ENCODE peak calls at places on chromosomes 12 and 14, in seven cellular contexts. R, B, Q, W, U, N and I are unnamed samples.

GRCh38 chr12:47744005-47744651 is 14.6 kb downstream of the RAPGEF3 start:
- DNase-seq in W (no peak), U (no peak), B (no peak), N (peak; percentile 89), R (peak; percentile 94), Q (peak; percentile 84), I (no peak)

GRCh38 chr14:71554959-71555612 is 377.1 kb upstream of the RGS6 start:
- DNase-seq in Q (no peak), U (no peak), W (no peak), B (no peak), R (no peak), N (no peak), I (no peak)

GRCh38 chr14:95147597-95147996 is 9.7 kb downstream of the DICER1 start:
- DNase-seq in N (no peak), W (no peak), Q (no peak), R (no peak), B (no peak), U (no peak), I (no peak)

GRCh38 chr14:22646570-22647254 is 2.6 kb upstream of the OR6J1 start:
- DNase-seq in U (peak; percentile 51), W (no peak), R (no peak), B (no peak), Q (no peak), N (no peak), I (no peak)

GRCh38 chr12:49534806-49535278 is 4.0 kb upstream of the KCNH3 start:
- DNase-seq in Q (no peak), B (no peak), R (no peak), W (no peak), N (peak; percentile 67), U (no peak), I (no peak)

GRCh38 chr12:19666070-19666469 is 226.8 kb downstream of the AEBP2 start:
- DNase-seq in W (no peak), N (no peak), R (no peak), Q (no peak), B (no peak), U (no peak), I (no peak)

GRCh38 chr12:1760566-1761382 is 59.6 kb upstream of the LRTM2 start:
- DNase-seq in Q (no peak), W (no peak), N (no peak), U (peak; percentile 28), R (no peak), B (no peak), I (no peak)

GRCh38 chr14:92386165-92386564 is 63.2 kb downstream of the SLC24A4 start:
- DNase-seq in N (no peak), B (no peak), Q (no peak), W (no peak), U (no peak), R (no peak), I (no peak)

GRCh38 chr14:43480961-43481360 is 1026.1 kb downstream of the FSCB start:
- DNase-seq in R (no peak), W (no peak), N (no peak), B (no peak), U (no peak), Q (no peak), I (peak; percentile 36)

GRCh38 chr14:99773496-99774203 is 19.6 kb upstream of the EML1 start:
- DNase-seq in Q (no peak), R (no peak), B (no peak), N (peak; percentile 82), W (no peak), U (no peak), I (peak; percentile 86)

GRCh38 chr14:59754256-59754655 is 116.3 kb downstream of the RTN1 start:
- DNase-seq in Q (no peak), R (no peak), N (no peak), B (no peak), W (no peak), U (no peak), I (no peak)

GRCh38 chr12:1130164-1130563 is 139.1 kb downstream of the ERC1 start:
- DNase-seq in B (no peak), U (no peak), N (no peak), Q (no peak), W (no peak), R (no peak), I (no peak)

GRCh38 chr12:107681455-107681835 is 4.2 kb upstream of the PWP1 start:
- DNase-seq in N (no peak), W (no peak), B (no peak), U (no peak), R (no peak), Q (no peak), I (no peak)

GRCh38 chr12:43835656-43836454 is at the start of gene TMEM117:
- DNase-seq in B (peak; percentile 35), U (peak; percentile 47), N (peak; percentile 95), R (peak; percentile 69), Q (peak; percentile 70), W (peak; percentile 48), I (peak; percentile 90)

GRCh38 chr12:21775130-21775920 is 819 bp upstream of the KCNJ8 start:
- DNase-seq in U (no peak), Q (no peak), R (no peak), W (no peak), B (no peak), N (no peak), I (peak; percentile 40)

GRCh38 chr12:54383041-54383609 is 1.4 kb downstream of the ZNF385A start:
- DNase-seq in W (no peak), R (no peak), Q (no peak), U (peak; percentile 88), N (no peak), B (no peak), I (no peak)

GRCh38 chr12:93713800-93714199 is 36.6 kb downstream of the CRADD start:
- DNase-seq in U (no peak), R (no peak), Q (no peak), W (no peak), B (no peak), N (no peak), I (no peak)

GRCh38 chr14:79051711-79052094 is 881.5 kb downstream of the NRXN3 start:
- DNase-seq in Q (no peak), U (no peak), W (no peak), B (no peak), R (no peak), N (no peak), I (no peak)